ENCODE peak calls at places on chromosomes 1 and 21, in five cellular contexts. One of them, this sample, is unnamed.
A peak's percentile ranks its signal among the peaks of the same experiment; 100 is the strongest.

GRCh38 chr1:153903841-153904455 is 18.8 kb downstream of the GATAD2B start:
- DNase-seq in endothelial cell of umbilical vein: no peak
- DNase-seq in HepG2: no peak
- DNase-seq in GM12878: no peak
- DNase-seq in K562: no peak
- DNase-seq in this sample: no peak

GRCh38 chr1:61053712-61054608 is 28.4 kb upstream of the NFIA start:
- DNase-seq in endothelial cell of umbilical vein: no peak
- DNase-seq in HepG2: no peak
- DNase-seq in GM12878: no peak
- DNase-seq in K562: peak; percentile 84
- DNase-seq in this sample: no peak

GRCh38 chr1:231778009-231778719 is 151.6 kb downstream of the DISC1 start:
- DNase-seq in endothelial cell of umbilical vein: peak; percentile 30
- DNase-seq in HepG2: no peak
- DNase-seq in GM12878: no peak
- DNase-seq in K562: no peak
- DNase-seq in this sample: no peak

GRCh38 chr21:26487981-26488480 is 85.1 kb downstream of the CYYR1 start:
- DNase-seq in endothelial cell of umbilical vein: no peak
- DNase-seq in HepG2: no peak
- DNase-seq in GM12878: no peak
- DNase-seq in K562: no peak
- DNase-seq in this sample: no peak

GRCh38 chr1:193568451-193568985 is 382.1 kb upstream of the B3GALT2 start:
- DNase-seq in endothelial cell of umbilical vein: no peak
- DNase-seq in HepG2: no peak
- DNase-seq in GM12878: no peak
- DNase-seq in K562: peak; percentile 30
- DNase-seq in this sample: no peak

GRCh38 chr1:44881011-44881632 is 38.1 kb upstream of the PTCH2 start:
- DNase-seq in endothelial cell of umbilical vein: no peak
- DNase-seq in HepG2: no peak
- DNase-seq in GM12878: no peak
- DNase-seq in K562: no peak
- DNase-seq in this sample: no peak

GRCh38 chr1:95352767-95353166 is 118.8 kb downstream of the RWDD3 start:
- DNase-seq in endothelial cell of umbilical vein: no peak
- DNase-seq in HepG2: peak; percentile 43
- DNase-seq in GM12878: no peak
- DNase-seq in K562: no peak
- DNase-seq in this sample: no peak

GRCh38 chr1:164673584-164674214 is 114.7 kb downstream of the PBX1 start:
- DNase-seq in endothelial cell of umbilical vein: no peak
- DNase-seq in HepG2: peak; percentile 29
- DNase-seq in GM12878: no peak
- DNase-seq in K562: peak; percentile 68
- DNase-seq in this sample: peak; percentile 61

GRCh38 chr1:56555448-56555847 is 23.9 kb downstream of the PLPP3 start:
- DNase-seq in endothelial cell of umbilical vein: no peak
- DNase-seq in HepG2: no peak
- DNase-seq in GM12878: no peak
- DNase-seq in K562: no peak
- DNase-seq in this sample: no peak

GRCh38 chr1:201885531-201886075 is 3.1 kb upstream of the SHISA4 start:
- DNase-seq in endothelial cell of umbilical vein: no peak
- DNase-seq in HepG2: no peak
- DNase-seq in GM12878: no peak
- DNase-seq in K562: peak; percentile 84
- DNase-seq in this sample: peak; percentile 39

GRCh38 chr1:200319143-200319542 is 90.7 kb downstream of the ZNF281 start:
- DNase-seq in endothelial cell of umbilical vein: no peak
- DNase-seq in HepG2: no peak
- DNase-seq in GM12878: no peak
- DNase-seq in K562: no peak
- DNase-seq in this sample: no peak

GRCh38 chr1:22975694-22976093 is 3.0 kb upstream of the LACTBL1 start:
- DNase-seq in endothelial cell of umbilical vein: peak; percentile 58
- DNase-seq in HepG2: no peak
- DNase-seq in GM12878: no peak
- DNase-seq in K562: no peak
- DNase-seq in this sample: no peak

GRCh38 chr21:38505654-38506523 is 7.6 kb upstream of the ERG start:
- DNase-seq in endothelial cell of umbilical vein: peak; percentile 93
- DNase-seq in HepG2: peak; percentile 62
- DNase-seq in GM12878: no peak
- DNase-seq in K562: peak; percentile 60
- DNase-seq in this sample: peak; percentile 56

GRCh38 chr1:222105393-222105737 is 363.5 kb upstream of the DUSP10 start:
- DNase-seq in endothelial cell of umbilical vein: no peak
- DNase-seq in HepG2: peak; percentile 22
- DNase-seq in GM12878: no peak
- DNase-seq in K562: no peak
- DNase-seq in this sample: peak; percentile 8

GRCh38 chr1:203536981-203537455 is 43.1 kb downstream of the OPTC start:
- DNase-seq in endothelial cell of umbilical vein: no peak
- DNase-seq in HepG2: peak; percentile 58
- DNase-seq in GM12878: no peak
- DNase-seq in K562: no peak
- DNase-seq in this sample: no peak
- H3K9me3 ChIP-seq in endothelial cell of umbilical vein: no peaks in the 10 kb centered on the region
- H3K9me3 ChIP-seq in HepG2: no peaks in the 10 kb centered on the region
- H3K9me3 ChIP-seq in GM12878: no peaks in the 10 kb centered on the region
- H3K9me3 ChIP-seq in K562: no peaks in the 10 kb centered on the region
- H3K9me3 ChIP-seq in this sample: no peaks in the 10 kb centered on the region

GRCh38 chr1:8739377-8739776 is 78.1 kb downstream of the RERE start:
- DNase-seq in endothelial cell of umbilical vein: no peak
- DNase-seq in HepG2: peak; percentile 38
- DNase-seq in GM12878: no peak
- DNase-seq in K562: peak; percentile 44
- DNase-seq in this sample: peak; percentile 32
- TF ChIP-seq CTCF in endothelial cell of umbilical vein: no peak
- TF ChIP-seq CTCF in HepG2: peak; percentile 70
- TF ChIP-seq CTCF in GM12878: no peak
- TF ChIP-seq CTCF in K562: peak; percentile 36
- TF ChIP-seq CTCF in this sample: no peak

GRCh38 chr1:216074196-216074595 is 349.1 kb downstream of the USH2A start:
- DNase-seq in endothelial cell of umbilical vein: no peak
- DNase-seq in HepG2: no peak
- DNase-seq in GM12878: no peak
- DNase-seq in K562: no peak
- DNase-seq in this sample: no peak

GRCh38 chr1:216071227-216071626 is 352.0 kb downstream of the USH2A start:
- DNase-seq in endothelial cell of umbilical vein: no peak
- DNase-seq in HepG2: no peak
- DNase-seq in GM12878: no peak
- DNase-seq in K562: no peak
- DNase-seq in this sample: no peak

GRCh38 chr1:216076751-216077150 is 346.5 kb downstream of the USH2A start:
- DNase-seq in endothelial cell of umbilical vein: no peak
- DNase-seq in HepG2: no peak
- DNase-seq in GM12878: no peak
- DNase-seq in K562: no peak
- DNase-seq in this sample: no peak

GRCh38 chr1:216075339-216075738 is 347.9 kb downstream of the USH2A start:
- DNase-seq in endothelial cell of umbilical vein: no peak
- DNase-seq in HepG2: no peak
- DNase-seq in GM12878: no peak
- DNase-seq in K562: no peak
- DNase-seq in this sample: no peak
- TF ChIP-seq MYC in endothelial cell of umbilical vein: no peak
- TF ChIP-seq MYC in HepG2: no peak
- TF ChIP-seq MYC in GM12878: no peak
- TF ChIP-seq MYC in K562: no peak
- TF ChIP-seq MYC in this sample: no peak

DNA sequence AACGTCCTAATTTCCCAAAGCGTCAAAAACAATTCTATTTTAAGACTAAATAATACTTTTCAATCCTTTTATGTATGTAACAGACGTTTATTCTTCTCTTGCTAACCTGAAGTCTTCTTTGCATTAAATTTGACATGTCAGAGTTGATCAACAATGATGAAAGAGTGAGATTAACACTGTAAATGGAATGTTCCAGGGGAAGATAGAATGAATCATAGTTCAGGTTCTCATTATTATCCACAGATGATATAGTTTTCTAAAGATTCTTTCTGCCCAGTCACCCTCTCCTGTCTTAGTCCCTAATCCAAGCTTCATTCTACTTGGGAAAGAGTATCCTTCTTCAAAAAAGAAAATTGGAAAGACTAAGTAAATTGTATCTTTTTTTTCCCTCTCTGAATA is 38.9 kb downstream of the SDCCAG8 start:
- DNase-seq in endothelial cell of umbilical vein: peak; percentile 43
- DNase-seq in HepG2: no peak
- DNase-seq in GM12878: no peak
- DNase-seq in K562: no peak
- DNase-seq in this sample: no peak
- H3K9me3 ChIP-seq in endothelial cell of umbilical vein: no peaks in the 10 kb centered on the region
- H3K9me3 ChIP-seq in HepG2: no peaks in the 10 kb centered on the region
- H3K9me3 ChIP-seq in GM12878: peaks cover 1% of the 10 kb centered on the region
- H3K9me3 ChIP-seq in K562: peaks cover 7% of the 10 kb centered on the region
- H3K9me3 ChIP-seq in this sample: peaks cover 12% of the 10 kb centered on the region

DNA sequence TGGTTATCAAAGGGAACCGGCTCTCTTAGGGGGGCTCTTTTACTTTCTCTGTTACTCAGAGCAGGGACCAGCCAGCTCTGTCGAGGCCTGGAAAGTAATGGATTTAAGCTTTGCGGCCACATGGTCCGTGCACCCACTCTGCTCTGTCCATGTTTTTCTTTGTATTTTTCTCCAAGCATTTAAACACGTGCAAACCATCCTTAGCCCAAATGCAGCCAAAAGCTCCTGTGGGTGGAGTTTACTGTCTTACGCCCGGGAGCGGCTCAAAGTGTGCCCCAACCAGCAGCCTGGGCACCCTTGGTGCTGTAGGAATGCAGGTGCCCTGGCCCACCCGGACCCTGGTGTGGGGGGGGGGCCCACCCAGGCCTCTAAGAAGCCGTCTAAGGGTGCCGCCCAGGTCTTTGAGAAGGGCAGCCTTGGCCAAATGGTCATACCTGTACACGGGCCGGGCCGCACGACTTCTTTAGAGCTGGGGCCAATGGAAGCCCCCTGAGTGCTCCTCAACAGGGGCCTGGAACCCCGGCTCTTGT is 29.2 kb upstream of the POFUT2 start:
- DNase-seq in endothelial cell of umbilical vein: no peak
- DNase-seq in HepG2: no peak
- DNase-seq in GM12878: no peak
- DNase-seq in K562: no peak
- DNase-seq in this sample: no peak
- TF ChIP-seq CTCF in endothelial cell of umbilical vein: no peak
- TF ChIP-seq CTCF in HepG2: no peak
- TF ChIP-seq CTCF in GM12878: no peak
- TF ChIP-seq CTCF in K562: no peak
- TF ChIP-seq CTCF in this sample: no peak

GRCh38 chr1:93694833-93695232 is 13.2 kb upstream of the BCAR3 start:
- DNase-seq in endothelial cell of umbilical vein: no peak
- DNase-seq in HepG2: no peak
- DNase-seq in GM12878: no peak
- DNase-seq in K562: no peak
- DNase-seq in this sample: no peak
- TF ChIP-seq MYC in endothelial cell of umbilical vein: no peak
- TF ChIP-seq MYC in HepG2: no peak
- TF ChIP-seq MYC in GM12878: no peak
- TF ChIP-seq MYC in K562: no peak
- TF ChIP-seq MYC in this sample: no peak

GRCh38 chr1:40450491-40451237 is 388 bp downstream of the ZFP69B start:
- DNase-seq in endothelial cell of umbilical vein: peak; percentile 67
- DNase-seq in HepG2: peak; percentile 5
- DNase-seq in GM12878: peak; percentile 68
- DNase-seq in K562: peak; percentile 86
- DNase-seq in this sample: peak; percentile 6

GRCh38 chr1:40449684-40450490 is at the start of gene ZFP69B:
- DNase-seq in endothelial cell of umbilical vein: peak; percentile 94
- DNase-seq in HepG2: peak; percentile 85
- DNase-seq in GM12878: peak; percentile 69
- DNase-seq in K562: peak; percentile 95
- DNase-seq in this sample: peak; percentile 88

GRCh38 chr1:40454873-40455272 is 4.6 kb downstream of the ZFP69B start:
- DNase-seq in endothelial cell of umbilical vein: no peak
- DNase-seq in HepG2: no peak
- DNase-seq in GM12878: no peak
- DNase-seq in K562: no peak
- DNase-seq in this sample: no peak

DNA sequence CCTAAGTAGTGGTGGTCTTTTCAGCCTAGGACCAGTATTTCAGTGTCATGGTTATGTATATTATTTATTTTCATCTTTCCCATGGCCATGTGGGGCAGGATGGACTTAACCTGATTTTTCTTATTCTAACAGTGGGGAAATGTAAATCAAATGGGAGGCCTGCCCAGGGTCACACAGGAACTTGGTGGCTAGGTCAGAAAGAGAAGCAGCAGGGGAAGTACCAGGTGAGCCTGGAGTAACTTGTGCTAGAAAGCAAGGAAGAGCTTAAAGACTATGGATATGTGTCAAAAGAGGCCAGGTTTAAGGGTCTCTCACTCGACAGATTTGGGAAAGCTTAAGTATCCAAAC is 936 bp downstream of the ZFP69B start:
- DNase-seq in endothelial cell of umbilical vein: no peak
- DNase-seq in HepG2: no peak
- DNase-seq in GM12878: no peak
- DNase-seq in K562: no peak
- DNase-seq in this sample: no peak
- H3K9me3 ChIP-seq in endothelial cell of umbilical vein: no peaks in the 10 kb centered on the region
- H3K9me3 ChIP-seq in HepG2: peaks cover 28% of the 10 kb centered on the region
- H3K9me3 ChIP-seq in GM12878: peaks cover 21% of the 10 kb centered on the region
- H3K9me3 ChIP-seq in K562: peaks cover 17% of the 10 kb centered on the region
- H3K9me3 ChIP-seq in this sample: peaks cover 34% of the 10 kb centered on the region

GRCh38 chr1:29706936-29707335 is 470.6 kb downstream of the PTPRU start:
- DNase-seq in endothelial cell of umbilical vein: peak; percentile 47
- DNase-seq in HepG2: no peak
- DNase-seq in GM12878: no peak
- DNase-seq in K562: peak; percentile 40
- DNase-seq in this sample: peak; percentile 54
- TF ChIP-seq CTCF in endothelial cell of umbilical vein: peak; percentile 76
- TF ChIP-seq CTCF in HepG2: peak; percentile 34
- TF ChIP-seq CTCF in GM12878: peak; percentile 21
- TF ChIP-seq CTCF in K562: peak; percentile 44
- TF ChIP-seq CTCF in this sample: peak; percentile 26

GRCh38 chr1:212477014-212477679 is 44.4 kb downstream of the NENF start:
- DNase-seq in endothelial cell of umbilical vein: peak; percentile 83
- DNase-seq in HepG2: peak; percentile 70
- DNase-seq in GM12878: peak; percentile 65
- DNase-seq in K562: peak; percentile 93
- DNase-seq in this sample: peak; percentile 90
- TF ChIP-seq MYC in endothelial cell of umbilical vein: no peak
- TF ChIP-seq MYC in HepG2: no peak
- TF ChIP-seq MYC in GM12878: no peak
- TF ChIP-seq MYC in K562: peak; percentile 46
- TF ChIP-seq MYC in this sample: no peak

This sample was measured in A549.